ENCODE peak calls at places on chromosomes 12 and 14, in nine cellular contexts. K is HepG2, D is heart left ventricle, S is HCT116, J is body of pancreas, B is gastrocnemius medialis, C is upper lobe of left lung, N is IMR-90, O is K562. H is an unnamed sample.

GRCh38 chr12:103751171-103751570 is 89.9 kb downstream of the NT5DC3 start:
- ATAC-seq in K (peak; percentile 84), D (peak; percentile 18), S (peak; percentile 73), J (no peak), B (no peak), C (no peak), N (no peak), O (peak; percentile 86), H (no peak)

GRCh38 chr12:91273542-91273941 is 90.9 kb upstream of the DCN start:
- ATAC-seq in K (no peak), D (peak; percentile 67), S (no peak), J (peak; percentile 71), B (peak; percentile 40), C (peak; percentile 57), N (no peak), O (no peak), H (peak; percentile 59)

GRCh38 chr14:22319526-22320352 is 269.3 kb downstream of the DAD1 start:
- ATAC-seq in K (peak; percentile 98), D (peak; percentile 75), S (peak; percentile 93), J (peak; percentile 75), B (no peak), C (peak; percentile 88), N (peak; percentile 76), O (peak; percentile 79), H (no peak)

GRCh38 chr12:39763894-39764176 is 144.2 kb upstream of the ABCD2 start:
- ATAC-seq in K (no peak), D (no peak), S (no peak), J (no peak), B (no peak), C (no peak), N (no peak), O (no peak), H (no peak)

GRCh38 chr12:80837342-80837978 is 100.3 kb downstream of the LIN7A start:
- ATAC-seq in K (peak; percentile 95), D (peak; percentile 94), S (peak; percentile 90), J (peak; percentile 80), B (no peak), C (peak; percentile 86), N (peak; percentile 92), O (no peak), H (no peak)

GRCh38 chr12:94507455-94507854 is 47.8 kb upstream of the CEP83 start:
- ATAC-seq in K (no peak), D (no peak), S (no peak), J (no peak), B (no peak), C (no peak), N (no peak), O (no peak), H (no peak)

GRCh38 chr12:100987552-100988277 is 193.1 kb downstream of the ANO4 start:
- ATAC-seq in K (peak; percentile 97), D (no peak), S (peak; percentile 98), J (peak; percentile 48), B (no peak), C (peak; percentile 12), N (peak; percentile 77), O (peak; percentile 88), H (peak; percentile 37)

GRCh38 chr12:124680863-124681778 is 113.7 kb upstream of the NCOR2 start:
- ATAC-seq in K (peak; percentile 56), D (peak; percentile 82), S (peak; percentile 84), J (peak; percentile 47), B (peak; percentile 74), C (peak; percentile 90), N (peak; percentile 76), O (peak; percentile 94), H (peak; percentile 23)

GRCh38 chr14:29838752-29839151 is 88.9 kb downstream of the PRKD1 start:
- ATAC-seq in K (no peak), D (no peak), S (no peak), J (no peak), B (no peak), C (no peak), N (no peak), O (no peak), H (no peak)

GRCh38 chr14:49586673-49587460 is 687 bp upstream of the RPS29 start:
- ATAC-seq in K (peak; percentile 13), D (peak; percentile 31), S (peak; percentile 27), J (peak; percentile 59), B (no peak), C (peak; percentile 80), N (peak; percentile 64), O (peak; percentile 4), H (peak; percentile 7)

GRCh38 chr14:83342590-83342989 is 1808.9 kb upstream of the SEL1L start:
- ATAC-seq in K (no peak), D (peak; percentile 62), S (no peak), J (no peak), B (no peak), C (peak; percentile 32), N (no peak), O (no peak), H (no peak)

GRCh38 chr14:69088523-69089445 is 64.1 kb downstream of the DCAF5 start:
- ATAC-seq in K (no peak), D (no peak), S (no peak), J (no peak), B (peak; percentile 97), C (no peak), N (peak; percentile 42), O (no peak), H (peak; percentile 65)

GRCh38 chr12:85356596-85357385 is 76.8 kb downstream of the ALX1 start:
- ATAC-seq in K (no peak), D (no peak), S (no peak), J (no peak), B (no peak), C (no peak), N (no peak), O (no peak), H (no peak)

GRCh38 chr14:100803694-100804075 is 22.2 kb upstream of the MEG3 start:
- ATAC-seq in K (no peak), D (no peak), S (no peak), J (no peak), B (no peak), C (no peak), N (no peak), O (no peak), H (no peak)
- H3K27me3 ChIP-seq in K (no peaks in the 10 kb centered on the region), D (no peaks in the 10 kb centered on the region), S (no peaks in the 10 kb centered on the region), J (no peaks in the 10 kb centered on the region), B (no peaks in the 10 kb centered on the region), C (no peaks in the 10 kb centered on the region), N (peaks cover 47% of the 10 kb centered on the region), O (no peaks in the 10 kb centered on the region), H (peaks cover 28% of the 10 kb centered on the region)

DNA sequence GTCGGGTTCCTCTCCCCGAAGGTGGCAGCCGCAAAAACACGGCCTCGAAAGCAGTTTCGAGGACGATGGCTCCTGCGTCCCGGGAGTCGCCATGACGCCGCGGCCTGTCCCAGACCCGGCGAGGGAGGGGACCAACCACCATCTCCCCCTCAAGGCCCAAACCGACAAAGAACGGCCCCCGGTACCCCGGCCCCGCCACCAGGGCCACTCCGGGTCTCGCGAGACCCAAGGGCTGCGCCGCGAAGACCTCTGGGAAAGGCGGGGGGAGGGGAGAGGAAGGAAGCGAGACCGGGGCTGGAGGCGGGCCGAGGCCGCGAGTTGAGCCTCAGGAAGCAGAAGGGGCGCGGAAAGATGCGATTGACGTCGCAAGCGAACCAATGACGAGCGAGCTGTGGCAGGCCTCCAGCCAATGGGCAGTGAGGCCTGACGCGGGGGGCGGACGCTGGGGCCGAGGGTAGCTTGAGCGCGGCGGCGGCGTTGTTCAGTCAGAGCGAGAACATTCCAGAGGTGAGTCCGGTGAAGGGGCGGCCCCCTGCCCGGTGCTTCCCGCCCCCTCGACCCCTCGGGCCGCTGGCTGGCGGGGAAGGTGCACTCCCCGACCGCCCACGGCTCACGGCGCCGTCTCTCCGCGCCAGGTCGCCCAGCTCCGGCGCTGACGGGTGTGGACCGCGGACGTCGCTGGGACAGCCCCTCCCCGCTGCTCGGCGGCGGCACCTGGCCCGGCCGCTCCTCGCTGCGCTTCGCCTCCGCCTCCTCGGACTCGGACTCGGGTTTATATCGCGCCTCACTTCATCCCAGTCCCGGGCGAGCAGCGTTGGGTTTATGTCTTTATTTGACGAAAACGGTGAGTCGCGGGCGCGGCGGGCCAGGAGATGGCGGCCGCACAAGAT is at the start of gene EIF5:
- ATAC-seq in K (peak; percentile 92), D (peak; percentile 94), S (peak; percentile 92), J (peak; percentile 94), B (peak; percentile 91), C (peak; percentile 96), N (peak; percentile 89), O (peak; percentile 94), H (peak; percentile 97)
- TF ChIP-seq POLR2A in K (peak; percentile 97), D (peak; percentile 98), S (peak; percentile 90), J (peak; percentile 99), B (peak; percentile 100), C (peak; percentile 95), N (peak; percentile 99), O (peak; percentile 98), H (peak; percentile 99)

GRCh38 chr12:131617596-131618302 is 93.1 kb upstream of the SFSWAP start:
- ATAC-seq in K (no peak), D (no peak), S (no peak), J (no peak), B (no peak), C (no peak), N (no peak), O (no peak), H (no peak)
- H3K27me3 ChIP-seq in K (peaks cover 22% of the 10 kb centered on the region), D (no peaks in the 10 kb centered on the region), S (peaks cover 17% of the 10 kb centered on the region), J (no peaks in the 10 kb centered on the region), B (peaks cover 14% of the 10 kb centered on the region), C (no peaks in the 10 kb centered on the region), N (no peaks in the 10 kb centered on the region), O (peaks cover 59% of the 10 kb centered on the region), H (peaks cover 75% of the 10 kb centered on the region)

GRCh38 chr14:88823968-88824313 is 510 bp upstream of the TTC8 start:
- ATAC-seq in K (no peak), D (no peak), S (peak; percentile 5), J (peak; percentile 2), B (no peak), C (no peak), N (no peak), O (no peak), H (no peak)

GRCh38 chr14:88825078-88825458 is 617 bp downstream of the TTC8 start:
- ATAC-seq in K (no peak), D (no peak), S (peak; percentile 12), J (no peak), B (no peak), C (peak; percentile 9), N (peak; percentile 3), O (no peak), H (no peak)

GRCh38 chr14:88825503-88825902 is 1.1 kb downstream of the TTC8 start:
- ATAC-seq in K (no peak), D (no peak), S (no peak), J (no peak), B (no peak), C (no peak), N (no peak), O (no peak), H (no peak)

GRCh38 chr14:88821888-88822287 is 2.6 kb upstream of the TTC8 start:
- ATAC-seq in K (no peak), D (no peak), S (no peak), J (no peak), B (no peak), C (no peak), N (no peak), O (no peak), H (no peak)

DNA sequence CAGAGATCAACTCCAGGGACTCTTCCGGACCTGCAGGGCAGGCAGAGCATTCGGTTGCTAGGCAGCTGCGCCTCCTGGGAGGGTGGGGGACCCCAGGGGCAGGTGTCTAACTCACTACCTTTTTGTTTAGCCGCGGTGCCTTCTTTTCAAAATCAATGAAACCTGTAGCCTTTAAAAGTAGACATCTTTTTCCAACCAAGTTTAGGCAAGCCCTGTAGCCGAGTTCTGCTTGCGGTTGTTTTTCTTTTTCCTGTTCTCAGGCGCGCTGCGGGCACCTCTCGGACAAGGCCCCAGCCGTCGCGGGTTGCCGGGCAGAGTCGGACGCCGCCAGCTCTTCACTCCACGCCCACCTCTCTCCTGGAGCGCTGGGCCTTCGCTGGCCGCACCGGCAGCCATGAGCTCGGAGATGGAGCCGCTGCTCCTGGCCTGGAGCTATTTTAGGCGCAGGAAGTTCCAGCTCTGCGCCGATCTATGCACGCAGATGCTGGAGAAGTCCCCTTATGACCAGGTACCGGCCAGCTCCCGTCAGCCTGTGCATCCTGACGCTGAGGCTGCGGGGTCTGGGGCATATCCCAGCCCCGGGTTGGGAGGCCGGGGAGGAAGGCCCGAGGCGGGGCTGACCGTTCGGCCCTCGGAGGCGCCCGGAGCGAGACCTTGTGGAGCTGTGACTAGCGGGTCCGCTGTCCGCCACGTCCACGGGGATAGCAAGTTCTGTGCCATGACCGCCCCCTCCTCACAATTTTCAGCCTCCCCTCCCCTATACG is at the start of gene TTC8:
- ATAC-seq in K (peak; percentile 99), D (peak; percentile 100), S (peak; percentile 96), J (peak; percentile 99), B (peak; percentile 94), C (peak; percentile 100), N (peak; percentile 99), O (peak; percentile 96), H (peak; percentile 99)
- TF ChIP-seq POLR2A in K (peak; percentile 91), D (peak; percentile 60), S (peak; percentile 93), J (peak; percentile 87), B (no peak), C (no peak), N (peak; percentile 81), O (peak; percentile 81), H (peak; percentile 51)